ENCODE peak calls at places on chromosomes 16 and 17, in eight cellular contexts. One of them, this sample, is unnamed.

GRCh38 chr16:1790611-1791255 is 2.8 kb downstream of the IGFALS start:
- DNase-seq in body of pancreas: peak; percentile 5
- DNase-seq in CD8-positive, alpha-beta T cell: no peak
- DNase-seq in epithelial cell of esophagus: no peak
- DNase-seq in brain microvascular endothelial cell: no peak
- DNase-seq in OCI-LY7: no peak
- DNase-seq in K562: no peak
- DNase-seq in AG04450: no peak
- DNase-seq in this sample: no peak

GRCh38 chr17:1958134-1958881 is 66.8 kb downstream of the RTN4RL1 start:
- DNase-seq in CD8-positive, alpha-beta T cell: no peak
- DNase-seq in body of pancreas: no peak
- DNase-seq in epithelial cell of esophagus: no peak
- DNase-seq in AG04450: no peak
- DNase-seq in brain microvascular endothelial cell: no peak
- DNase-seq in OCI-LY7: no peak
- DNase-seq in K562: no peak
- DNase-seq in this sample: no peak

GRCh38 chr16:77223184-77223583 is 24.0 kb downstream of the SYCE1L start:
- DNase-seq in body of pancreas: no peak
- DNase-seq in CD8-positive, alpha-beta T cell: no peak
- DNase-seq in brain microvascular endothelial cell: no peak
- DNase-seq in epithelial cell of esophagus: no peak
- DNase-seq in AG04450: no peak
- DNase-seq in OCI-LY7: peak; percentile 38
- DNase-seq in K562: peak; percentile 60
- DNase-seq in this sample: no peak

GRCh38 chr16:68752602-68753001 is 15.5 kb downstream of the CDH1 start:
- DNase-seq in CD8-positive, alpha-beta T cell: no peak
- DNase-seq in brain microvascular endothelial cell: no peak
- DNase-seq in K562: peak; percentile 55
- DNase-seq in body of pancreas: no peak
- DNase-seq in epithelial cell of esophagus: peak; percentile 65
- DNase-seq in OCI-LY7: no peak
- DNase-seq in AG04450: no peak
- DNase-seq in this sample: no peak

GRCh38 chr17:28912281-28912937 is 9.5 kb upstream of the DHRS13 start:
- DNase-seq in AG04450: no peak
- DNase-seq in body of pancreas: no peak
- DNase-seq in brain microvascular endothelial cell: no peak
- DNase-seq in K562: peak; percentile 92
- DNase-seq in OCI-LY7: no peak
- DNase-seq in epithelial cell of esophagus: no peak
- DNase-seq in CD8-positive, alpha-beta T cell: no peak
- DNase-seq in this sample: no peak

GRCh38 chr17:34797724-34798123 is 163.5 kb downstream of the CCT6B start:
- DNase-seq in CD8-positive, alpha-beta T cell: peak; percentile 3
- DNase-seq in AG04450: no peak
- DNase-seq in OCI-LY7: peak; percentile 7
- DNase-seq in body of pancreas: peak; percentile 12
- DNase-seq in brain microvascular endothelial cell: peak; percentile 7
- DNase-seq in K562: peak; percentile 42
- DNase-seq in epithelial cell of esophagus: peak; percentile 8
- DNase-seq in this sample: peak; percentile 26

GRCh38 chr17:41013606-41014005 is 4.7 kb upstream of the KRTAP3-1 start:
- DNase-seq in AG04450: peak; percentile 13
- DNase-seq in OCI-LY7: no peak
- DNase-seq in body of pancreas: no peak
- DNase-seq in epithelial cell of esophagus: no peak
- DNase-seq in brain microvascular endothelial cell: no peak
- DNase-seq in CD8-positive, alpha-beta T cell: no peak
- DNase-seq in K562: no peak
- DNase-seq in this sample: no peak

GRCh38 chr17:68101992-68102758 is 66.6 kb downstream of the KPNA2 start:
- DNase-seq in OCI-LY7: peak; percentile 49
- DNase-seq in CD8-positive, alpha-beta T cell: peak; percentile 20
- DNase-seq in body of pancreas: peak; percentile 50
- DNase-seq in AG04450: no peak
- DNase-seq in K562: no peak
- DNase-seq in brain microvascular endothelial cell: peak; percentile 6
- DNase-seq in epithelial cell of esophagus: peak; percentile 27
- DNase-seq in this sample: peak; percentile 10

GRCh38 chr17:78042542-78042941 is 84.0 kb downstream of the TNRC6C start:
- DNase-seq in CD8-positive, alpha-beta T cell: no peak
- DNase-seq in OCI-LY7: no peak
- DNase-seq in body of pancreas: no peak
- DNase-seq in brain microvascular endothelial cell: no peak
- DNase-seq in K562: no peak
- DNase-seq in AG04450: no peak
- DNase-seq in epithelial cell of esophagus: no peak
- DNase-seq in this sample: no peak

GRCh38 chr17:17849863-17850373 is 13.1 kb upstream of the SREBF1 start:
- DNase-seq in CD8-positive, alpha-beta T cell: peak; percentile 48
- DNase-seq in K562: peak; percentile 92
- DNase-seq in epithelial cell of esophagus: no peak
- DNase-seq in AG04450: no peak
- DNase-seq in brain microvascular endothelial cell: peak; percentile 76
- DNase-seq in body of pancreas: peak; percentile 41
- DNase-seq in OCI-LY7: peak; percentile 85
- DNase-seq in this sample: peak; percentile 51

GRCh38 chr17:60169921-60170817 is 20.4 kb downstream of the CA4 start:
- DNase-seq in AG04450: no peak
- DNase-seq in OCI-LY7: peak; percentile 45
- DNase-seq in CD8-positive, alpha-beta T cell: no peak
- DNase-seq in epithelial cell of esophagus: peak; percentile 46
- DNase-seq in K562: no peak
- DNase-seq in body of pancreas: no peak
- DNase-seq in brain microvascular endothelial cell: no peak
- DNase-seq in this sample: peak; percentile 80

GRCh38 chr17:33964344-33964979 is 290.6 kb upstream of the CCL2 start:
- DNase-seq in AG04450: no peak
- DNase-seq in epithelial cell of esophagus: no peak
- DNase-seq in brain microvascular endothelial cell: no peak
- DNase-seq in K562: peak; percentile 65
- DNase-seq in CD8-positive, alpha-beta T cell: no peak
- DNase-seq in OCI-LY7: peak; percentile 71
- DNase-seq in body of pancreas: peak; percentile 23
- DNase-seq in this sample: no peak

GRCh38 chr17:55398689-55399088 is 22.9 kb downstream of the MMD start:
- DNase-seq in epithelial cell of esophagus: no peak
- DNase-seq in brain microvascular endothelial cell: no peak
- DNase-seq in body of pancreas: no peak
- DNase-seq in OCI-LY7: no peak
- DNase-seq in CD8-positive, alpha-beta T cell: no peak
- DNase-seq in K562: no peak
- DNase-seq in AG04450: no peak
- DNase-seq in this sample: peak; percentile 38

GRCh38 chr17:78046923-78047322 is 81.6 kb downstream of the TMC6 start:
- DNase-seq in brain microvascular endothelial cell: no peak
- DNase-seq in K562: peak; percentile 27
- DNase-seq in body of pancreas: no peak
- DNase-seq in epithelial cell of esophagus: peak; percentile 8
- DNase-seq in CD8-positive, alpha-beta T cell: no peak
- DNase-seq in AG04450: no peak
- DNase-seq in OCI-LY7: no peak
- DNase-seq in this sample: peak; percentile 8

GRCh38 chr17:16473286-16474011 is 18.5 kb downstream of the LRRC75A start:
- DNase-seq in OCI-LY7: no peak
- DNase-seq in K562: no peak
- DNase-seq in epithelial cell of esophagus: no peak
- DNase-seq in body of pancreas: no peak
- DNase-seq in CD8-positive, alpha-beta T cell: no peak
- DNase-seq in brain microvascular endothelial cell: no peak
- DNase-seq in AG04450: no peak
- DNase-seq in this sample: no peak

GRCh38 chr17:68593331-68593710 is 7.8 kb downstream of the FAM20A start:
- DNase-seq in AG04450: no peak
- DNase-seq in OCI-LY7: no peak
- DNase-seq in body of pancreas: no peak
- DNase-seq in CD8-positive, alpha-beta T cell: no peak
- DNase-seq in brain microvascular endothelial cell: no peak
- DNase-seq in K562: no peak
- DNase-seq in epithelial cell of esophagus: no peak
- DNase-seq in this sample: no peak

GRCh38 chr17:788551-788950 is 6.4 kb downstream of the MRM3 start:
- DNase-seq in body of pancreas: no peak
- DNase-seq in CD8-positive, alpha-beta T cell: no peak
- DNase-seq in K562: no peak
- DNase-seq in AG04450: no peak
- DNase-seq in OCI-LY7: no peak
- DNase-seq in brain microvascular endothelial cell: no peak
- DNase-seq in epithelial cell of esophagus: peak; percentile 27
- DNase-seq in this sample: no peak

GRCh38 chr16:20611350-20611902 is 35.3 kb upstream of the ACSM2B start:
- DNase-seq in OCI-LY7: no peak
- DNase-seq in AG04450: no peak
- DNase-seq in K562: no peak
- DNase-seq in body of pancreas: peak; percentile 94
- DNase-seq in brain microvascular endothelial cell: no peak
- DNase-seq in CD8-positive, alpha-beta T cell: no peak
- DNase-seq in epithelial cell of esophagus: no peak
- DNase-seq in this sample: no peak

GRCh38 chr16:88533945-88534641 is 36.1 kb upstream of the ZC3H18 start:
- DNase-seq in K562: no peak
- DNase-seq in brain microvascular endothelial cell: peak; percentile 29
- DNase-seq in body of pancreas: peak; percentile 44
- DNase-seq in OCI-LY7: peak; percentile 87
- DNase-seq in CD8-positive, alpha-beta T cell: peak; percentile 69
- DNase-seq in AG04450: no peak
- DNase-seq in epithelial cell of esophagus: peak; percentile 73
- DNase-seq in this sample: peak; percentile 58

GRCh38 chr17:56652608-56653007 is 59.1 kb downstream of the NOG start:
- DNase-seq in body of pancreas: no peak
- DNase-seq in CD8-positive, alpha-beta T cell: no peak
- DNase-seq in K562: no peak
- DNase-seq in epithelial cell of esophagus: no peak
- DNase-seq in AG04450: no peak
- DNase-seq in brain microvascular endothelial cell: no peak
- DNase-seq in OCI-LY7: no peak
- DNase-seq in this sample: no peak

GRCh38 chr17:77353684-77354419 is 213.1 kb downstream of the SEC14L1 start:
- DNase-seq in brain microvascular endothelial cell: no peak
- DNase-seq in body of pancreas: no peak
- DNase-seq in OCI-LY7: no peak
- DNase-seq in CD8-positive, alpha-beta T cell: no peak
- DNase-seq in K562: no peak
- DNase-seq in epithelial cell of esophagus: no peak
- DNase-seq in AG04450: no peak
- DNase-seq in this sample: no peak

GRCh38 chr17:34451313-34451712 is 88.3 kb upstream of the CCL1 start:
- DNase-seq in OCI-LY7: no peak
- DNase-seq in CD8-positive, alpha-beta T cell: no peak
- DNase-seq in K562: no peak
- DNase-seq in AG04450: no peak
- DNase-seq in body of pancreas: no peak
- DNase-seq in brain microvascular endothelial cell: no peak
- DNase-seq in epithelial cell of esophagus: no peak
- DNase-seq in this sample: peak; percentile 3

GRCh38 chr16:88706288-88706964 is at the start of the genes CTU2 and RNF166:
- DNase-seq in CD8-positive, alpha-beta T cell: peak; percentile 91
- DNase-seq in OCI-LY7: peak; percentile 91
- DNase-seq in brain microvascular endothelial cell: peak; percentile 69
- DNase-seq in AG04450: peak; percentile 34
- DNase-seq in body of pancreas: peak; percentile 92
- DNase-seq in K562: peak; percentile 96
- DNase-seq in epithelial cell of esophagus: peak; percentile 92
- DNase-seq in this sample: peak; percentile 88

GRCh38 chr16:79192904-79193303 is 407.6 kb downstream of the MAF start:
- DNase-seq in AG04450: no peak
- DNase-seq in body of pancreas: no peak
- DNase-seq in OCI-LY7: no peak
- DNase-seq in K562: no peak
- DNase-seq in epithelial cell of esophagus: no peak
- DNase-seq in brain microvascular endothelial cell: no peak
- DNase-seq in CD8-positive, alpha-beta T cell: no peak
- DNase-seq in this sample: no peak

GRCh38 chr16:47156816-47157215 is 13.1 kb upstream of the NETO2 start:
- DNase-seq in brain microvascular endothelial cell: no peak
- DNase-seq in K562: no peak
- DNase-seq in OCI-LY7: no peak
- DNase-seq in CD8-positive, alpha-beta T cell: no peak
- DNase-seq in epithelial cell of esophagus: no peak
- DNase-seq in body of pancreas: no peak
- DNase-seq in AG04450: no peak
- DNase-seq in this sample: no peak

GRCh38 chr17:66715745-66716156 is 119.2 kb upstream of the CACNG5 start:
- DNase-seq in epithelial cell of esophagus: peak; percentile 77
- DNase-seq in AG04450: peak; percentile 23
- DNase-seq in brain microvascular endothelial cell: peak; percentile 68
- DNase-seq in CD8-positive, alpha-beta T cell: no peak
- DNase-seq in OCI-LY7: peak; percentile 81
- DNase-seq in K562: peak; percentile 56
- DNase-seq in body of pancreas: no peak
- DNase-seq in this sample: peak; percentile 78

GRCh38 chr17:40087903-40088718 is 12.3 kb downstream of the NR1D1 start:
- DNase-seq in epithelial cell of esophagus: no peak
- DNase-seq in brain microvascular endothelial cell: no peak
- DNase-seq in body of pancreas: no peak
- DNase-seq in CD8-positive, alpha-beta T cell: no peak
- DNase-seq in AG04450: no peak
- DNase-seq in K562: no peak
- DNase-seq in OCI-LY7: no peak
- DNase-seq in this sample: no peak

GRCh38 chr17:80942360-80943345 is 49.0 kb upstream of the CHMP6 start:
- DNase-seq in OCI-LY7: no peak
- DNase-seq in brain microvascular endothelial cell: peak; percentile 66
- DNase-seq in AG04450: peak; percentile 33
- DNase-seq in CD8-positive, alpha-beta T cell: no peak
- DNase-seq in K562: no peak
- DNase-seq in epithelial cell of esophagus: peak; percentile 51
- DNase-seq in body of pancreas: peak; percentile 64
- DNase-seq in this sample: peak; percentile 91
- TF ChIP-seq CTCF in OCI-LY7: no peak
- TF ChIP-seq CTCF in brain microvascular endothelial cell: no peak
- TF ChIP-seq CTCF in AG04450: peak; percentile 16
- TF ChIP-seq CTCF in CD8-positive, alpha-beta T cell: no peak
- TF ChIP-seq CTCF in K562: no peak
- TF ChIP-seq CTCF in epithelial cell of esophagus: peak; percentile 29
- TF ChIP-seq CTCF in body of pancreas: no peak
- TF ChIP-seq CTCF in this sample: peak; percentile 27

GRCh38 chr17:50275279-50275678 is 1.0 kb downstream of the TMEM92 start:
- DNase-seq in brain microvascular endothelial cell: no peak
- DNase-seq in epithelial cell of esophagus: no peak
- DNase-seq in K562: no peak
- DNase-seq in OCI-LY7: no peak
- DNase-seq in AG04450: no peak
- DNase-seq in body of pancreas: no peak
- DNase-seq in CD8-positive, alpha-beta T cell: no peak
- DNase-seq in this sample: no peak
- H3K4me3 ChIP-seq in brain microvascular endothelial cell: no peak overlapping the region
- H3K4me3 ChIP-seq in epithelial cell of esophagus: peak overlapping the region; percentile 46
- H3K4me3 ChIP-seq in K562: no peak overlapping the region
- H3K4me3 ChIP-seq in OCI-LY7: no peak overlapping the region
- H3K4me3 ChIP-seq in AG04450: no peak overlapping the region
- H3K4me3 ChIP-seq in body of pancreas: no peak overlapping the region
- H3K4me3 ChIP-seq in CD8-positive, alpha-beta T cell: no peak overlapping the region
- H3K4me3 ChIP-seq in this sample: no peak overlapping the region

GRCh38 chr17:13306310-13306962 is 288.6 kb upstream of the ELAC2 start:
- DNase-seq in brain microvascular endothelial cell: peak; percentile 72
- DNase-seq in epithelial cell of esophagus: peak; percentile 13
- DNase-seq in CD8-positive, alpha-beta T cell: no peak
- DNase-seq in OCI-LY7: peak; percentile 21
- DNase-seq in AG04450: peak; percentile 46
- DNase-seq in K562: peak; percentile 75
- DNase-seq in body of pancreas: peak; percentile 43
- DNase-seq in this sample: peak; percentile 86
- TF ChIP-seq CTCF in brain microvascular endothelial cell: peak; percentile 67
- TF ChIP-seq CTCF in epithelial cell of esophagus: no peak
- TF ChIP-seq CTCF in CD8-positive, alpha-beta T cell: no peak
- TF ChIP-seq CTCF in OCI-LY7: peak; percentile 73
- TF ChIP-seq CTCF in AG04450: peak; percentile 62
- TF ChIP-seq CTCF in K562: peak; percentile 49
- TF ChIP-seq CTCF in body of pancreas: peak; percentile 57
- TF ChIP-seq CTCF in this sample: peak; percentile 54

GRCh38 chr16:10817514-10817913 is 1.1 kb downstream of the TVP23A start:
- DNase-seq in brain microvascular endothelial cell: no peak
- DNase-seq in OCI-LY7: no peak
- DNase-seq in AG04450: no peak
- DNase-seq in body of pancreas: no peak
- DNase-seq in K562: no peak
- DNase-seq in CD8-positive, alpha-beta T cell: no peak
- DNase-seq in epithelial cell of esophagus: no peak
- DNase-seq in this sample: no peak
- H3K4me3 ChIP-seq in brain microvascular endothelial cell: no peak overlapping the region
- H3K4me3 ChIP-seq in OCI-LY7: no peak overlapping the region
- H3K4me3 ChIP-seq in AG04450: no peak overlapping the region
- H3K4me3 ChIP-seq in body of pancreas: no peak overlapping the region
- H3K4me3 ChIP-seq in K562: no peak overlapping the region
- H3K4me3 ChIP-seq in CD8-positive, alpha-beta T cell: no peak overlapping the region
- H3K4me3 ChIP-seq in epithelial cell of esophagus: no peak overlapping the region
- H3K4me3 ChIP-seq in this sample: no peak overlapping the region